ENCODE peak calls at places on chromosome 12, in ten cellular contexts. I is GM03348; B is HT1080; Y is ACHN; E is stimulated activated naive CD4-positive, alpha-beta T cell; Q is head of caudate nucleus; Z is AG04450; T is activated CD4-positive, alpha-beta T cell treated with anti-CD3 and anti-CD28 coated beads, Interleukin-2, amount 10 ng/mL, durations not matched to agents 7 days and 5 days; P is stimulated activated CD4-positive, alpha-beta T cell treated with anti-CD3 and anti-CD28 coated beads, Interleukin-2, amount 100 ng/mL, for 24 hours; L is ELF-1. X is an unnamed sample.
A peak's percentile ranks its signal among the peaks of the same experiment; 100 is the strongest.

GRCh38 chr12:124718458-124718857 is 145.2 kb downstream of the SCARB1 start:
- DNase-seq in I (no peak), Y (no peak), T (no peak), B (no peak), Q (no peak), Z (no peak), P (no peak), L (no peak), E (no peak), X (no peak)

GRCh38 chr12:127550271-127550670 is 716.7 kb upstream of the TMEM132C start:
- DNase-seq in I (no peak), B (peak; percentile 87), T (no peak), Y (peak; percentile 59), Q (no peak), P (no peak), Z (no peak), L (no peak), E (no peak), X (peak; percentile 49)

GRCh38 chr12:92294676-92295440 is 149.2 kb upstream of the BTG1 start:
- DNase-seq in Y (no peak), T (no peak), Z (peak; percentile 59), P (no peak), L (no peak), Q (no peak), E (no peak), B (no peak), I (peak; percentile 50), X (no peak)

GRCh38 chr12:40684986-40685385 is 7.3 kb upstream of the CNTN1 start:
- DNase-seq in B (no peak), E (no peak), Z (no peak), Y (no peak), Q (no peak), P (no peak), L (no peak), T (no peak), I (no peak), X (no peak)

GRCh38 chr12:132804426-132804861 is 24.2 kb downstream of the GOLGA3 start:
- DNase-seq in Z (no peak), P (no peak), Q (no peak), L (peak; percentile 47), I (no peak), T (no peak), E (no peak), B (no peak), Y (no peak), X (no peak)

GRCh38 chr12:129298921-129299320 is 445.6 kb downstream of the GLT1D1 start:
- DNase-seq in L (no peak), E (no peak), T (no peak), I (no peak), P (no peak), B (peak; percentile 84), Y (no peak), Z (no peak), Q (no peak), X (no peak)

GRCh38 chr12:68042212-68042699 is 53.0 kb downstream of the IFNG-AS1 start:
- DNase-seq in Q (no peak), L (no peak), Z (no peak), T (no peak), Y (peak; percentile 11), B (peak; percentile 17), P (peak; percentile 12), I (no peak), E (no peak), X (no peak)

GRCh38 chr12:95538002-95538401 is 13.3 kb downstream of the USP44 start:
- DNase-seq in B (no peak), Y (no peak), I (no peak), Q (no peak), P (no peak), E (no peak), T (no peak), Z (no peak), L (no peak), X (no peak)

GRCh38 chr12:55830601-55831406 is 1.4 kb upstream of the DNAJC14 start:
- DNase-seq in L (peak; percentile 55), Y (no peak), Q (peak; percentile 89), P (peak; percentile 52), B (peak; percentile 28), T (peak; percentile 60), E (peak; percentile 3), I (peak; percentile 84), Z (no peak), X (peak; percentile 64)

GRCh38 chr12:68264864-68265256 is 11.5 kb upstream of the IL22 start:
- DNase-seq in P (no peak), Q (no peak), T (no peak), L (no peak), Y (no peak), I (peak; percentile 21), Z (no peak), B (no peak), E (no peak), X (no peak)

GRCh38 chr12:6330192-6330591 is 11.7 kb downstream of the TNFRSF1A start:
- DNase-seq in T (no peak), E (no peak), P (no peak), B (no peak), I (no peak), L (no peak), Z (no peak), Y (no peak), Q (no peak), X (no peak)

GRCh38 chr12:11578461-11578993 is 70.9 kb upstream of the ETV6 start:
- DNase-seq in E (no peak), Q (no peak), T (no peak), P (peak; percentile 13), B (no peak), Y (no peak), I (no peak), L (no peak), Z (no peak), X (no peak)

GRCh38 chr12:128813392-128813791 is 10.4 kb downstream of the SLC15A4 start:
- DNase-seq in Q (peak; percentile 16), Y (no peak), Z (no peak), B (no peak), T (no peak), I (no peak), P (no peak), L (no peak), E (no peak), X (no peak)

GRCh38 chr12:68870443-68870842 is 62.5 kb downstream of the MDM2 start:
- DNase-seq in Q (no peak), I (no peak), Y (no peak), E (no peak), Z (no peak), L (no peak), B (no peak), T (no peak), P (no peak), X (no peak)